ENCODE peak calls at places on chromosomes 2 and 18, in ten cellular contexts. S is foreskin fibroblast, Y is PC-9, B is DND-41, K is fibroblast of the aortic adventitia, T is kidney epithelial cell, H is OCI-LY7, G is thoracic aorta, R is HFF-Myc, O is GM06990. M is an unnamed sample.

GRCh38 chr18:79438089-79438488 is 42.4 kb downstream of the NFATC1 start:
- DNase-seq in G (no peak), B (no peak), R (no peak), T (no peak), Y (no peak), K (no peak), O (no peak), S (no peak), H (no peak), M (no peak)

GRCh38 chr2:1140389-1141003 is 189.8 kb downstream of the SNTG2 start:
- DNase-seq in K (no peak), B (peak), R (no peak), G (no peak), S (no peak), Y (peak), O (peak), T (no peak), H (peak), M (no peak)

GRCh38 chr2:128414351-128414750 is 95.7 kb upstream of the HS6ST1 start:
- DNase-seq in O (no peak), G (no peak), T (no peak), Y (no peak), S (no peak), H (no peak), R (no peak), B (peak), K (no peak), M (no peak)

GRCh38 chr2:88903744-88904353 is 212.4 kb downstream of the RPIA start:
- DNase-seq in Y (no peak), O (no peak), S (peak), B (peak), H (no peak), R (peak), G (no peak), K (peak), T (no peak), M (peak)

GRCh38 chr2:201966691-201967388 is 66.8 kb upstream of the FZD7 start:
- DNase-seq in T (no peak), R (no peak), S (no peak), K (no peak), B (no peak), O (no peak), Y (peak), H (no peak), G (no peak), M (no peak)

GRCh38 chr18:11857177-11857887 is 6.1 kb downstream of the CHMP1B start:
- DNase-seq in R (peak), T (peak), Y (peak), B (no peak), K (peak), O (no peak), H (no peak), G (peak), S (peak), M (peak)

GRCh38 chr2:43207553-43208300 is 18.7 kb downstream of the ZFP36L2 start:
- DNase-seq in R (no peak), S (no peak), K (no peak), Y (peak), B (no peak), T (no peak), O (no peak), G (no peak), H (no peak), M (no peak)

GRCh38 chr2:231130657-231131056 is 5.8 kb upstream of the HTR2B start:
- DNase-seq in G (no peak), O (no peak), R (no peak), S (no peak), T (no peak), B (no peak), Y (no peak), K (no peak), H (no peak), M (no peak)

GRCh38 chr2:170966648-170967396 is 37.8 kb downstream of the GORASP2 start:
- DNase-seq in O (no peak), R (no peak), S (no peak), G (no peak), K (no peak), B (no peak), Y (no peak), T (no peak), H (no peak), M (no peak)

GRCh38 chr2:233435436-233436190 is 81.3 kb downstream of the DGKD start:
- DNase-seq in G (no peak), B (no peak), R (no peak), Y (no peak), S (no peak), H (no peak), T (no peak), O (no peak), K (no peak), M (no peak)

GRCh38 chr2:233434666-233435375 is 80.5 kb downstream of the DGKD start:
- DNase-seq in G (no peak), Y (no peak), R (no peak), S (no peak), H (no peak), K (no peak), T (no peak), B (no peak), O (no peak), M (no peak)

GRCh38 chr2:233433794-233434193 is 79.5 kb downstream of the DGKD start:
- DNase-seq in Y (no peak), S (no peak), G (no peak), O (no peak), H (no peak), R (no peak), B (no peak), T (no peak), K (no peak), M (peak)

GRCh38 chr2:233430651-233431050 is 76.4 kb downstream of the DGKD start:
- DNase-seq in Y (no peak), K (no peak), T (no peak), R (no peak), S (no peak), H (no peak), G (no peak), O (no peak), B (no peak), M (no peak)

DNA sequence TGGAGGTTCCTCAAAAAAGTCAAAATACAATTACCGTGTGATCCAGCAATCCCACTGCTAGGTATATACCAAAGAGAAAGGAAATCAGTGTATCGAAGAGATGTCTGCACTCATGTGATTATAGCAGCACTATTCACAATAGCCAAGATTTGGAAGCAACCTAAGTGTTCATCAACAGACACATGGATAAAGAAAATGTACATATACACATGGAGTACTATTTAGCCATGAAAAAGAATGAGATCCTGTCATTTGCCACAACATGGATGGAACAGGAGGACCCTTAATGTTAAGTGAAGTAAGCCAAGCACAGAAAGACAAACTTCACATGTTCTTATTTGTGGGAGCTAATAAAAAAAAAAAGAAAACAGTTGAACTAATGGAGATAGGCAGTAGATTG is 78.7 kb downstream of the DGKD start:
- DNase-seq in O (no peak), T (no peak), H (no peak), S (no peak), B (no peak), R (no peak), Y (no peak), G (no peak), K (no peak), M (no peak)
- H3K4me3 ChIP-seq in O (no peak), T (no peak), H (no peak), S (no peak), B (no peak), R (no peak), Y (no peak), G (no peak), K (no peak), M (no peak)

DNA sequence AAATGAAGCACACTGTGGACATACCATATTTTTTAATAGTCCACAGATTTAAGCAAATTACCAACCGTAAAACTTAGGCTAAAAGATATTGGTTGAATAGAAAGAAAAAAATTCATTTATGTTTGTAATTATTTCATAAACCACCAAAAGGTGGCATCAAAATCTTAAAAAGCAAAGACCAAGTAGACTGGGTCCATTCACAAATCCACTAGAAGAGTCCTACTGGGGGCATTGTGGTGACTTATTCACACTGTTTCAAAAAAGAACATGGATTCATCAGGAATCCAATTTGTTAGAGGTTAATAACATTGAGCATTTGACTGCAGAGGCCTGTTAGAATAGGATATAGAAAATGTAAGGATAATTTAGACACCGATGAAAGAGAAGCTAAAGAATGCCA is 194.9 kb upstream of the KYNU start:
- DNase-seq in B (no peak), T (no peak), G (no peak), R (no peak), O (no peak), S (no peak), K (peak), Y (no peak), H (no peak), M (peak)
- TF ChIP-seq CTCF in B (no peak), T (peak), G (no peak), R (no peak), O (peak), S (no peak), K (peak), Y (peak), H (peak), M (peak)

DNA sequence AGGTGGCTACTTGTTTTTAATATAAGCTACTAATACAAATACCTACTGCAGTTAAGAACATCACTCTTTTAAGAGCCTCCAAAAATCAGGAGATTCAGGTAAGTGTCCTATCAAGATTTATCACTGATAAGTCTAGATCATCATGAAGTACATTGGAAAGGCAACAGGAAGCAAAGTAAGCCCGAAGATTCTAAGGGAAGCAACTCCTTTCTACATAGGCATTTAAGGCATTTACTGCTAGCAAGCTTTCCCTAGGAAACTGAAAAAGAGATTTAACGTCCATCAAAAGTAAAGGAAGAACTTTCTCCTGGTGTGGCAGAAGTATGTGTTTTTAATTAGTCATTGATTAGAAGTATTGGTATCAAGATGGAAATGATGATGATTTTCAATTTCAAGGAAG is 3.7 kb downstream of the STK17B start:
- DNase-seq in Y (no peak), R (no peak), B (no peak), S (no peak), H (no peak), G (no peak), K (no peak), T (no peak), O (no peak), M (peak)
- H3K4me3 ChIP-seq in Y (peak), R (no peak), B (peak), S (peak), H (peak), G (peak), K (peak), T (no peak), O (peak), M (peak)

DNA sequence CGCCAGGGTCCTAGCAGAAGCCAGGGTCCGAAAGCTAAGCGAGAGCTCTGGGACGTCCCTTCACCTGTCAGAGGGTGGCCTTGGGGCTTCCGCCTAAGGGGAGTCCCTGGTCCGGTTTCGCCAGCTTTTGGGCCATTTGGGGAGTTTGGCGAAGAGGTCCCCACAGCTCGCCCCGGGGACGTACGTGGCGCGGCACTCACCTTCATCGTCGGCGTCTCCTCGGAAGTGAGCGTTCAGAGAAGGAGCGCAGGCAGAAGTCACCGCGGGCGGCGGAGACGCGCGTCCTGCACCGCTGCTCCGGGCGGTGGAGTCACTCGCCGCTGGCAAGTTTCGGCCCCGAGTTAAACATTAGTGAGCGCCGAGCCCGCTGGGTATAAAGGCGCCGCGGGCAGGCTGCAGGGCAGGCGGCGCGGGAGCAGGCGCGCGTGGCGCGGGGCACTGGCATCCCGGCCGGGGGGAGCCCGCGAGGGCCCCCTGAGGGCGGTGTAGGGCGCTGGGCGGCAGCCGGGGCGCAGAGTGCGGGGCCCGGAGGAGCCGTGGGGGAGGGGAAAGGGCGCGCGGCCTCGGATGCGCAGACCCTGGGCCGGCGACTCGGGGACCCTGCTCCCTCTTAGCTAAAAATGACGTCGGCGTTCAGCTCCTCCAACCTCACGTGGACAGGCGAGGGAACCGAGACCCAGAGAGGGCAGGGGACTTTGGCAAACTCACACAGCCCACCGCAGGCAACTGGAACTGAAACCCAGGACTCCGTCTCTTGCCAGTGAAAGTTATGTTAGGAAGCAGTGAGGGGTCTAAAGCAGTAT is at the start of gene DPP4:
- DNase-seq in T (no peak), H (no peak), R (no peak), B (peak), S (no peak), O (peak), K (no peak), G (no peak), Y (no peak), M (no peak)
- TF ChIP-seq CTCF in T (no peak), H (no peak), R (no peak), B (peak), S (no peak), O (no peak), K (no peak), G (no peak), Y (no peak), M (no peak)

DNA sequence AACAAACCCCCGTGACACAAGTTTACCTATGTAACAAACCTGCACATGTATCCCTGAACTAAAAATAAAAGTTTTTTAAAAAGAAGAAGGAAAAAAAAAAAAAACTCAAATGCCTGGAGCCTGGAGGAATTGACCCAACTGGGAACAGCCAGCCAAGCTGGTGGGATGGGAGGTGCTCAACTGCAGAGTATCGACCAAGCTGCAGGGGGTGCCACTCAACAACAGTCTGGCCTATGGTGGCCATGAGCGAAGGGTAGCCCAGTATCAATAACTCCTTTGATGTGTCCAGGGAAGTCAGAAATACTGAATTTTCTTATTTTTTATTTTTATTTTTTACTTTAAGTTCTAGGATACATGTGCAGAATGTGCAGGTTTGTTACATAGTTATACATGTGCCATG is 310.3 kb upstream of the DLGAP1 start:
- DNase-seq in B (no peak), S (no peak), G (no peak), Y (no peak), R (no peak), K (no peak), O (no peak), T (no peak), H (no peak), M (no peak)
- H3K4me3 ChIP-seq in B (no peak), S (no peak), G (no peak), Y (no peak), R (no peak), K (no peak), O (no peak), T (no peak), H (no peak), M (no peak)

M was measured in astrocyte of the spinal cord.